ENCODE peak calls at places on chromosomes 11 and 22, in ten cellular contexts. P is sigmoid colon, Q is AG04450, T is mammary epithelial cell, R is adrenal gland, X is HL-60, L is substantia nigra, C is epithelial cell of prostate, B is HCT116, O is psoas muscle. D is an unnamed sample.
A peak's percentile ranks its signal among the peaks of the same experiment; 100 is the strongest.

GRCh38 chr22:29330753-29331152 is 15.3 kb upstream of the RASL10A start:
- DNase-seq in P (peak; percentile 79), Q (no peak), T (no peak), R (peak; percentile 97), X (no peak), L (no peak), C (no peak), B (no peak), O (peak; percentile 87), D (no peak)

GRCh38 chr22:31082606-31083376 is 1.7 kb downstream of the SMTN start:
- DNase-seq in P (peak; percentile 94), Q (no peak), T (peak; percentile 62), R (no peak), X (peak; percentile 28), L (no peak), C (no peak), B (peak; percentile 69), O (peak; percentile 83), D (no peak)

GRCh38 chr11:61189933-61190332 is 13.4 kb upstream of the PGA3 start:
- DNase-seq in P (no peak), Q (no peak), T (no peak), R (no peak), X (no peak), L (no peak), C (no peak), B (no peak), O (no peak), D (no peak)

GRCh38 chr11:108926522-108927380 is 261.9 kb downstream of the DDX10 start:
- DNase-seq in P (no peak), Q (no peak), T (no peak), R (no peak), X (no peak), L (no peak), C (no peak), B (no peak), O (no peak), D (no peak)

GRCh38 chr11:117096140-117096972 is 1.9 kb downstream of the SIK3 start:
- DNase-seq in P (no peak), Q (no peak), T (no peak), R (no peak), X (peak; percentile 33), L (peak; percentile 59), C (no peak), B (no peak), O (no peak), D (no peak)

GRCh38 chr11:123407124-123407995 is 22.7 kb upstream of the GRAMD1B start:
- DNase-seq in P (no peak), Q (peak; percentile 29), T (peak; percentile 41), R (peak; percentile 83), X (peak; percentile 73), L (no peak), C (peak; percentile 20), B (peak; percentile 74), O (peak; percentile 59), D (no peak)

GRCh38 chr22:19178065-19178658 is 374 bp downstream of the SLC25A1 start:
- DNase-seq in P (peak; percentile 80), Q (no peak), T (peak; percentile 47), R (peak; percentile 45), X (peak; percentile 35), L (no peak), C (no peak), B (no peak), O (peak; percentile 72), D (no peak)

GRCh38 chr22:25362215-25362882 is 142.9 kb downstream of the CRYBB2 start:
- DNase-seq in P (peak; percentile 77), Q (no peak), T (no peak), R (peak; percentile 51), X (peak; percentile 75), L (peak; percentile 30), C (no peak), B (peak; percentile 21), O (peak; percentile 79), D (peak; percentile 7)

GRCh38 chr22:30212363-30212995 is 34.1 kb downstream of the LIF start:
- DNase-seq in P (peak; percentile 82), Q (peak; percentile 70), T (peak; percentile 99), R (peak; percentile 97), X (peak; percentile 78), L (no peak), C (peak; percentile 94), B (peak; percentile 93), O (peak; percentile 66), D (no peak)

GRCh38 chr11:429391-429790 is 12.4 kb downstream of the ANO9 start:
- DNase-seq in P (no peak), Q (no peak), T (no peak), R (no peak), X (no peak), L (no peak), C (no peak), B (no peak), O (peak; percentile 50), D (no peak)

GRCh38 chr22:21657361-21658118 is 8.3 kb upstream of the PPIL2 start:
- DNase-seq in P (no peak), Q (no peak), T (peak; percentile 25), R (peak; percentile 58), X (peak; percentile 63), L (peak; percentile 7), C (no peak), B (peak; percentile 31), O (peak; percentile 79), D (no peak)

GRCh38 chr11:40877256-40877655 is 582.2 kb downstream of the LRRC4C start:
- DNase-seq in P (no peak), Q (no peak), T (peak; percentile 75), R (no peak), X (no peak), L (no peak), C (no peak), B (no peak), O (no peak), D (no peak)

GRCh38 chr22:39097098-39098020 is at the start of gene APOBEC3H:
- DNase-seq in P (peak; percentile 62), Q (no peak), T (peak; percentile 91), R (no peak), X (no peak), L (no peak), C (peak; percentile 36), B (peak; percentile 16), O (peak; percentile 44), D (no peak)

GRCh38 chr11:1469287-1469910 is 17.2 kb downstream of the MOB2 start:
- DNase-seq in P (no peak), Q (no peak), T (no peak), R (no peak), X (no peak), L (no peak), C (no peak), B (no peak), O (peak; percentile 45), D (no peak)

GRCh38 chr11:65391007-65391406 is 4.6 kb downstream of the FRMD8 start:
- DNase-seq in P (peak; percentile 69), Q (no peak), T (no peak), R (peak; percentile 53), X (no peak), L (no peak), C (no peak), B (no peak), O (no peak), D (no peak)

GRCh38 chr11:100687032-100687629 is at the start of gene ARHGAP42:
- DNase-seq in P (peak; percentile 77), Q (no peak), T (peak; percentile 68), R (peak; percentile 61), X (peak; percentile 30), L (peak; percentile 47), C (no peak), B (no peak), O (peak; percentile 85), D (peak; percentile 55)

DNA sequence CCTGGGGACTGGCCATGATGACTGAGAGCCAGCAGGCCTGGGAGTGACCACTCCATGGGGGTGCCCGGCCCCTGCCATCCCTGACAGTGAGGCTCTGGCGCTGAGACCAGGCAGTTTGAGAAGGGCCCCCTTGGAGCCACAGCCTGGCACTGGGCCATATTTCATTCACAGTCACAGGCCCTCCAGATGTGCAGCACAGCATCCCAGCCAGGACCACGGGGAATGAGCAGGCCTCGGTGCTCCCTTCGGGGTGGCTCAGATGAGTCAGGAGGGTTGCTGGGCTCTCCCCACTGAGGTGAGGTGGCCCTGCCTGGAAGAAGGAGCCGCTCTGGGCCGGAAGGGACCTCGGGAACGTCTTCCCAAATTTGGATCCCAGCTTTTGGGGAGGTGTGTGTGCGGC is 53.0 kb downstream of the GRAMD4 start:
- DNase-seq in P (no peak), Q (no peak), T (no peak), R (no peak), X (no peak), L (no peak), C (no peak), B (no peak), O (no peak), D (no peak)
- H3K27ac ChIP-seq in P (no peak overlapping the region), Q (no peak overlapping the region), T (no peak overlapping the region), R (no peak overlapping the region), X (peak overlapping the region; percentile 66), L (no peak overlapping the region), C (no peak overlapping the region), B (no peak overlapping the region), O (no peak overlapping the region), D (no peak overlapping the region)

GRCh38 chr11:45860764-45861510 is 13.7 kb downstream of the CRY2 start:
- DNase-seq in P (no peak), Q (no peak), T (no peak), R (no peak), X (no peak), L (no peak), C (no peak), B (no peak), O (no peak), D (no peak)
- H3K27ac ChIP-seq in P (peak overlapping the region; percentile 86), Q (peak overlapping the region; percentile 95), T (no peak overlapping the region), R (peak overlapping the region; percentile 87), X (no peak overlapping the region), L (no peak overlapping the region), C (no peak overlapping the region), B (no peak overlapping the region), O (peak overlapping the region; percentile 84), D (peak overlapping the region; percentile 18)

DNA sequence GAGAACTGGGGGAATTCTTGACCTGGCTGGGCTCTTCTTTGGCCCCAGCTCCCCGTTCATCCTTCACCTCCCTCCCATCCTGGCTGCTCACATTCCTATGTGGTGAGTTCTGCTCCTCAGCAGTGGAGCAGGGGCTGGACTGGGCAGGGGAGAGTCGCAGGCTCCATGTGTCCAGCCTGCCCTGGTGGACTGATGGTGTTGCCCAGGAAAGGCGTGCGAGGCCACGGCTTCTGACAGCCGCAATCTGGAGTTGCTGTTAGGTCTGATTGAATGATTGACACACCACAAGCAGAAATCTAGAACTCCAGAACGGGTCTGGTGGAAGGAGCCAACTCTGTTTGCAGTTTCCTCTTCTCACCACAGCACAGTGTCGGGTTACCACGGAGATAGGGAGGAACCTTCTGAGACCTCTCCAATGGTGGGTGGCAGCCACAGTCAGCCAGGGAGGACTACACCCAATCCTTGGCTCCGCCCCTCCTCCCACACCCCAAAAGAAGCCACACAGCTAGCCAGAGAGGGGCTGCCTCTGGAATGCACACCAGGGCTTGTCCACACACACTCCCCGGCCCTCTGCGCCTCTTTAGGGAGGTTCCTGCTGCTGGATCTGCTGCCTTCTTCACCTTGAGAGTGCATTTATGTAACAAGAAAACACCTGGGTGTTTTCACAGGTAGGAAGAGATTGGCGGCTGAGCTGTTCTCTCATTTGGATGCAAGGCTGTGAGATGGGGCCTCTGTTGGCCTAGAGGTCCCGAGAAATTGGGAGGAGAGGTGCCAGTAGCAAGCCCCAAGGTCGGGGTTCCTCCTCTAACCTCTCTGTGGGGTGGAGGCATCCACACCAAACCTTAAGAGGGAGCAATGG is 56.4 kb upstream of the CD44 start:
- DNase-seq in P (peak; percentile 75), Q (no peak), T (peak; percentile 86), R (peak; percentile 51), X (peak; percentile 92), L (no peak), C (no peak), B (peak; percentile 81), O (peak; percentile 60), D (peak; percentile 33)
- H3K27ac ChIP-seq in P (peak overlapping the region; percentile 84), Q (peak overlapping the region; percentile 83), T (peak overlapping the region; percentile 96), R (peak overlapping the region; percentile 26), X (peak overlapping the region; percentile 83), L (no peak overlapping the region), C (peak overlapping the region; percentile 55), B (peak overlapping the region; percentile 82), O (peak overlapping the region; percentile 10), D (peak overlapping the region; percentile 18)

GRCh38 chr11:78952188-78952587 is 377.5 kb upstream of the NARS2 start:
- DNase-seq in P (no peak), Q (no peak), T (no peak), R (no peak), X (no peak), L (no peak), C (no peak), B (no peak), O (no peak), D (no peak)
- H3K27ac ChIP-seq in P (no peak overlapping the region), Q (no peak overlapping the region), T (no peak overlapping the region), R (no peak overlapping the region), X (no peak overlapping the region), L (no peak overlapping the region), C (no peak overlapping the region), B (no peak overlapping the region), O (no peak overlapping the region), D (no peak overlapping the region)